ENCODE peak calls at places on chromosomes 16 and 17, in five cellular contexts. I, C, J, M and H are unnamed samples.

GRCh38 chr17:48604770-48605329 is at the start of gene HOXB6:
- DNase-seq in C (no peak), M (no peak), J (no peak), I (no peak), H (peak; percentile 89)

GRCh38 chr16:50476486-50477260 is 71.5 kb upstream of the NKD1 start:
- DNase-seq in M (no peak), J (no peak), C (no peak), I (no peak), H (no peak)

GRCh38 chr17:9401434-9401833 is 174.2 kb downstream of the STX8 start:
- DNase-seq in M (no peak), J (no peak), I (peak; percentile 78), C (no peak), H (peak; percentile 16)

GRCh38 chr17:58136669-58137279 is 11.4 kb upstream of the OR4D1 start:
- DNase-seq in J (no peak), C (no peak), M (peak; percentile 60), I (no peak), H (no peak)

GRCh38 chr16:67571981-67572431 is 9.7 kb downstream of the CTCF start:
- DNase-seq in M (no peak), J (no peak), C (no peak), I (peak; percentile 81), H (peak; percentile 45)

GRCh38 chr17:29682987-29683386 is 60.3 kb upstream of the CORO6 start:
- DNase-seq in J (no peak), C (peak; percentile 24), I (no peak), M (no peak), H (no peak)

GRCh38 chr17:45227101-45227591 is 5.5 kb downstream of the FMNL1 start:
- DNase-seq in M (no peak), J (no peak), I (no peak), C (no peak), H (no peak)

GRCh38 chr16:84001726-84002125 is 33.7 kb downstream of the NECAB2 start:
- DNase-seq in I (no peak), C (no peak), J (no peak), M (no peak), H (no peak)

GRCh38 chr16:26605872-26606271 is 460.9 kb upstream of the C16orf82 start:
- DNase-seq in M (no peak), J (no peak), I (no peak), C (no peak), H (no peak)

GRCh38 chr16:66588981-66589713 is 9.9 kb downstream of the CMTM2 start:
- DNase-seq in M (peak; percentile 73), J (no peak), C (no peak), I (peak; percentile 18), H (peak; percentile 20)

GRCh38 chr17:43324205-43324893 is 74.4 kb upstream of the ARL4D start:
- DNase-seq in C (no peak), M (peak; percentile 74), J (no peak), I (no peak), H (peak; percentile 17)

GRCh38 chr16:9053006-9053601 is 38.3 kb upstream of the HAPSTR1 start:
- DNase-seq in I (peak; percentile 75), C (peak; percentile 82), M (peak; percentile 98), J (peak; percentile 91), H (peak; percentile 87)

GRCh38 chr17:49021095-49021767 is 24.0 kb downstream of the IGF2BP1 start:
- DNase-seq in C (no peak), J (no peak), I (peak; percentile 29), M (peak; percentile 59), H (peak; percentile 47)

GRCh38 chr17:50201226-50201854 is at the start of gene COL1A1:
- DNase-seq in J (no peak), C (no peak), M (peak; percentile 74), I (peak; percentile 90), H (peak; percentile 88)

GRCh38 chr17:12973496-12974318 is 44.1 kb downstream of the ELAC2 start:
- DNase-seq in I (no peak), J (no peak), M (peak; percentile 61), C (no peak), H (no peak)

GRCh38 chr16:19859603-19860002 is 25.0 kb downstream of the GPRC5B start:
- DNase-seq in I (no peak), C (no peak), J (no peak), M (no peak), H (no peak)

GRCh38 chr16:27285676-27286196 is 17.2 kb upstream of the NSMCE1 start:
- DNase-seq in C (no peak), M (no peak), I (no peak), J (no peak), H (no peak)

GRCh38 chr17:17693253-17693954 is 12.1 kb downstream of the RAI1 start:
- DNase-seq in C (no peak), J (no peak), M (peak; percentile 73), I (no peak), H (peak; percentile 62)

GRCh38 chr17:68382582-68383085 is 74.7 kb downstream of the WIPI1 start:
- DNase-seq in I (no peak), C (no peak), J (no peak), M (peak; percentile 8), H (peak; percentile 53)

GRCh38 chr17:13540546-13540945 is 61.2 kb downstream of the HS3ST3A1 start:
- DNase-seq in M (no peak), J (no peak), I (no peak), C (no peak), H (no peak)

GRCh38 chr17:57607553-57608120 is 137.5 kb downstream of the CCDC182 start:
- DNase-seq in J (no peak), M (no peak), C (no peak), I (no peak), H (no peak)

GRCh38 chr17:18159551-18160120 is 24.0 kb upstream of the ALKBH5 start:
- DNase-seq in C (no peak), M (no peak), I (peak; percentile 20), J (no peak), H (peak; percentile 35)

GRCh38 chr17:42459256-42459982 is 741 bp downstream of the ATP6V0A1 start:
- DNase-seq in M (peak; percentile 54), J (no peak), I (peak; percentile 69), C (no peak), H (peak; percentile 77)

GRCh38 chr16:79328327-79329162 is 272.0 kb downstream of the MAF start:
- DNase-seq in J (no peak), M (no peak), I (no peak), C (no peak), H (no peak)

GRCh38 chr17:8277317-8277716 is 11.2 kb upstream of the RANGRF start:
- DNase-seq in C (no peak), M (no peak), J (no peak), I (no peak), H (no peak)

GRCh38 chr17:64638552-64639198 is 23.4 kb downstream of the SMURF2 start:
- DNase-seq in M (no peak), J (no peak), I (peak; percentile 41), C (no peak), H (no peak)

GRCh38 chr17:65811043-65811442 is 249.6 kb upstream of the AXIN2 start:
- DNase-seq in C (no peak), J (no peak), M (no peak), I (no peak), H (no peak)

GRCh38 chr16:88809676-88810165 is 2.0 kb downstream of the APRT start:
- DNase-seq in C (no peak), I (no peak), M (peak; percentile 39), J (no peak), H (no peak)

GRCh38 chr16:88130016-88130415 is 178.8 kb downstream of the BANP start:
- DNase-seq in M (no peak), I (no peak), C (no peak), J (no peak), H (no peak)

GRCh38 chr16:4694664-4695451 is 1.5 kb downstream of the NUDT16L1 start:
- DNase-seq in M (no peak), J (no peak), I (no peak), C (no peak), H (no peak)

GRCh38 chr17:42849451-42850157 is 1.4 kb upstream of the AOC3 start:
- DNase-seq in I (no peak), J (no peak), M (no peak), C (no peak), H (no peak)

GRCh38 chr17:62693616-62694415 is 66.3 kb downstream of the MRC2 start:
- DNase-seq in C (no peak), J (no peak), I (no peak), M (peak; percentile 36), H (no peak)

GRCh38 chr17:82679586-82680465 is 18.7 kb downstream of the RAB40B start:
- DNase-seq in J (no peak), C (no peak), I (no peak), M (peak; percentile 74), H (no peak)

GRCh38 chr17:33494156-33494555 is 201.1 kb upstream of the ASIC2 start:
- DNase-seq in M (no peak), J (no peak), C (no peak), I (no peak), H (peak; percentile 98)

GRCh38 chr17:5413682-5414081 is 5.8 kb downstream of the NUP88 start:
- DNase-seq in M (no peak), J (no peak), I (peak; percentile 93), C (no peak), H (peak; percentile 92)

GRCh38 chr17:57732062-57732461 is 13.0 kb downstream of the CCDC182 start:
- DNase-seq in J (no peak), I (no peak), C (no peak), M (peak; percentile 15), H (no peak)

DNA sequence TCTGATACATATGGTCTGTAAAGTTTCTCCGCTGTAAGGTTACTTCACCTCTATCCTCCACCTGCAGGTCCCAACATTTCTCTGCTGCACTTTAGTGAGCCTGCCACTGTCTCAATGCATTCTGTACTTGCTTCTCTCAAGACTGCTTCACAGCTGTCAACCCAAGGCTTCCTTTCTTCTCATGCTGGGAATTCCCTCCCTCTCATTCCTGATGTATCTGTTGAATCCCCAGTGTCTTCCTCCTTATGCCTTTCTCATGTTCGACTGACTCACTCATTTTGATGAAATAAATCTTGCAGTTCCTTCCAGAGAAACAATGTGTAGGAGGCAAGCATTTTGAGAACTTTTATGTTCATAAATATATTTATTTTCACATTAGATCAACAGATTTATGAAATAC is 288.3 kb downstream of the CNTNAP4 start:
- DNase-seq in J (no peak), I (no peak), C (no peak), M (no peak), H (no peak)
- H2BK15ac ChIP-seq in J (no peak overlapping the region), I (no peak overlapping the region), C (no peak overlapping the region), M (no peak overlapping the region), H (no peak overlapping the region)

GRCh38 chr17:19386276-19386863 is 620 bp downstream of the MFAP4 start:
- DNase-seq in J (no peak), M (no peak), I (peak; percentile 92), C (no peak), H (peak; percentile 94)
- H4K91ac ChIP-seq in J (peak overlapping the region; percentile 68), M (no peak overlapping the region), I (peak overlapping the region; percentile 94), C (no peak overlapping the region), H (peak overlapping the region; percentile 27)

GRCh38 chr16:53768167-53768566 is 64.2 kb downstream of the FTO start:
- DNase-seq in C (no peak), J (no peak), I (peak; percentile 41), M (no peak), H (no peak)
- H2BK15ac ChIP-seq in C (no peak overlapping the region), J (no peak overlapping the region), I (no peak overlapping the region), M (no peak overlapping the region), H (no peak overlapping the region)

GRCh38 chr17:27810902-27811557 is 10.7 kb upstream of the NOS2 start:
- DNase-seq in C (no peak), I (peak; percentile 58), M (no peak), J (no peak), H (peak; percentile 57)
- H4K91ac ChIP-seq in C (no peak overlapping the region), I (no peak overlapping the region), M (no peak overlapping the region), J (no peak overlapping the region), H (no peak overlapping the region)